ENCODE peak calls at places on chromosomes 13 and 19, in ten cellular contexts. S is stomach; H is fibroblast of lung; P is non-pigmented ciliary epithelial cell; I is nephron progenitor cell; C is activated naive CD4-positive, alpha-beta T cell treated with Interleukin-2 at 50 U/mL for 16 hours; E is foreskin fibroblast; B is effector CD4-positive, alpha-beta T cell; Y is psoas muscle; G is NB4. A is an unnamed sample.

GRCh38 chr13:99859178-99860177 is 112.1 kb downstream of the ZIC5 start:
- DNase-seq in H (no peak), Y (no peak), S (no peak), P (no peak), G (no peak), E (no peak), I (no peak), C (peak), B (no peak), A (no peak)

GRCh38 chr19:4297901-4298771 is 4.1 kb downstream of the TMIGD2 start:
- DNase-seq in P (no peak), H (no peak), S (no peak), E (no peak), G (no peak), C (no peak), I (no peak), B (no peak), Y (no peak), A (no peak)

GRCh38 chr19:11505504-11506100 is at the start of gene ZNF653:
- DNase-seq in C (peak), P (peak), S (peak), E (peak), H (peak), I (peak), G (peak), B (peak), Y (peak), A (peak)

GRCh38 chr19:4403005-4403761 is 743 bp downstream of the CHAF1A start:
- DNase-seq in E (no peak), P (no peak), S (no peak), C (no peak), Y (no peak), H (no peak), I (peak), G (peak), B (no peak), A (no peak)

GRCh38 chr19:734716-735115 is 16.2 kb upstream of the MISP start:
- DNase-seq in P (no peak), G (no peak), S (no peak), H (no peak), B (no peak), E (no peak), I (no peak), Y (no peak), C (no peak), A (no peak)

GRCh38 chr13:23510979-23511735 is 59.1 kb upstream of the TNFRSF19 start:
- DNase-seq in S (no peak), C (no peak), I (peak), G (peak), B (no peak), H (peak), E (peak), Y (no peak), P (peak), A (no peak)

GRCh38 chr13:68748038-68748437 is 1359.6 kb upstream of the ATXN8OS start:
- DNase-seq in S (no peak), H (no peak), Y (no peak), G (no peak), C (no peak), E (no peak), I (no peak), B (no peak), P (no peak), A (no peak)

GRCh38 chr13:42876810-42877550 is 95.6 kb downstream of the FAM216B start:
- DNase-seq in I (no peak), S (no peak), H (peak), E (peak), Y (no peak), C (no peak), B (no peak), G (no peak), P (peak), A (no peak)

GRCh38 chr13:24161980-24162517 is 1.5 kb downstream of the SPATA13 start:
- DNase-seq in C (no peak), S (peak), P (no peak), B (no peak), G (no peak), H (no peak), E (no peak), Y (no peak), I (no peak), A (no peak)

GRCh38 chr19:50025794-50026549 is at the start of gene ZNF473:
- DNase-seq in P (peak), Y (peak), S (peak), B (peak), I (peak), G (peak), E (peak), H (peak), C (peak), A (peak)

GRCh38 chr13:95536629-95537241 is 15.8 kb upstream of the CLDN10 start:
- DNase-seq in G (peak), H (peak), C (no peak), I (no peak), B (no peak), Y (no peak), S (no peak), P (no peak), E (peak), A (no peak)

GRCh38 chr13:106919093-106919492 is 351.2 kb upstream of the ARGLU1 start:
- DNase-seq in H (no peak), C (no peak), I (peak), E (no peak), S (no peak), G (no peak), P (no peak), Y (no peak), B (no peak), A (no peak)

GRCh38 chr19:44576843-44577565 is 36.4 kb upstream of the IGSF23 start:
- DNase-seq in P (no peak), E (peak), B (no peak), C (no peak), I (no peak), H (peak), G (peak), S (peak), Y (no peak), A (no peak)